ENCODE peak calls at places on chromosomes 4 and X, in nine cellular contexts. M, O, X, J, R, E, Y, B and G are unnamed samples. For H3K4me1, the result is how much of the 10 kb centered on the place peaks cover.

GRCh38 chr4:21656832-21657231 is 291.7 kb downstream of the KCNIP4 start:
- DNase-seq in M (peak), O (no peak), X (peak), J (no peak), R (no peak), E (no peak), Y (peak), B (peak), G (no peak)

GRCh38 chr4:78569291-78569821 is 17.8 kb downstream of the ANXA3 start:
- DNase-seq in M (peak), O (no peak), X (peak), J (no peak), R (no peak), E (no peak), Y (peak), B (peak), G (no peak)

GRCh38 chr4:113384600-113384999 is 335.1 kb downstream of the ANK2 start:
- DNase-seq in M (peak), O (no peak), X (no peak), J (no peak), R (no peak), E (no peak), Y (peak), B (peak), G (no peak)

GRCh38 chr4:115090483-115091075 is 22.8 kb downstream of the NDST4 start:
- DNase-seq in M (peak), O (no peak), X (peak), J (no peak), R (no peak), E (no peak), Y (peak), B (peak), G (peak)

GRCh38 chr4:112167790-112168189 is 22.5 kb downstream of the FAM241A start:
- DNase-seq in M (no peak), O (peak), X (no peak), J (no peak), R (no peak), E (no peak), Y (peak), B (peak), G (no peak)

GRCh38 chr4:20618010-20618409 is 82.2 kb upstream of the PACRGL start:
- DNase-seq in M (peak), O (no peak), X (peak), J (peak), R (no peak), E (peak), Y (no peak), B (no peak), G (peak)

GRCh38 chr4:157014621-157015591 is 43.3 kb upstream of the PDGFC start:
- DNase-seq in M (peak), O (no peak), X (peak), J (no peak), R (peak), E (no peak), Y (peak), B (peak), G (no peak)

GRCh38 chr4:3487861-3488260 is 24.8 kb downstream of the DOK7 start:
- DNase-seq in M (no peak), O (no peak), X (no peak), J (no peak), R (no peak), E (no peak), Y (no peak), B (no peak), G (no peak)

GRCh38 chr4:7980036-7980435 is 40.4 kb upstream of the AFAP1 start:
- DNase-seq in M (peak), O (no peak), X (no peak), J (no peak), R (no peak), E (no peak), Y (no peak), B (peak), G (no peak)

DNA sequence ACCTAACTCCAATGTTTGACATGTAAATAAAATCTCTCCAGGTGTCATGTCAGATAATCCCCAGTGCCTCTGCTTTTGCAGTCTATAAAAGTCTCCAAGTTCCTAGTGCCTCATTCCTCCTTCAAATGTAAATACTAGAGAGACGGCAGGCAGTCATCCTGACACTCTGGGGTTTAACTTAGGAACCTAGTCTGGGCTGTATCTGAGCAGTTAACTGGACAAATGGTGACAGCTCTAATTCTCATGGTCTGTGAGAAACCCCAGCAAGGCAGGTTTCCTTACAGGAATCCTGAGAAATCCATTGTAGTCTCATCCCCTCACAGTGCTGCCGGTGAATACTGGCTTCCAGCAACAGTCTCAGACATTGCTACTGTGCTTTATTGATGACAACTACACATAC is 246.9 kb downstream of the SNCA start:
- DNase-seq in M (no peak), O (no peak), X (no peak), J (no peak), R (no peak), E (no peak), Y (no peak), B (no peak), G (no peak)
- H3K4me1 ChIP-seq in M (under half), O (under half), X (under half), J (under half), R (under half), E (under half), Y (under half), B (under half), G (under half)

GRCh38 chrX:375181-376036 is 11.3 kb downstream of the PPP2R3B start:
- DNase-seq in M (no peak), O (no peak), X (no peak), J (no peak), R (no peak), E (no peak), Y (no peak), B (no peak), G (no peak)
- H3K4me1 ChIP-seq in M (under half), O (under half), X (under half), J (under half), R (under half), E (under half), Y (under half), B (under half), G (under half)

DNA sequence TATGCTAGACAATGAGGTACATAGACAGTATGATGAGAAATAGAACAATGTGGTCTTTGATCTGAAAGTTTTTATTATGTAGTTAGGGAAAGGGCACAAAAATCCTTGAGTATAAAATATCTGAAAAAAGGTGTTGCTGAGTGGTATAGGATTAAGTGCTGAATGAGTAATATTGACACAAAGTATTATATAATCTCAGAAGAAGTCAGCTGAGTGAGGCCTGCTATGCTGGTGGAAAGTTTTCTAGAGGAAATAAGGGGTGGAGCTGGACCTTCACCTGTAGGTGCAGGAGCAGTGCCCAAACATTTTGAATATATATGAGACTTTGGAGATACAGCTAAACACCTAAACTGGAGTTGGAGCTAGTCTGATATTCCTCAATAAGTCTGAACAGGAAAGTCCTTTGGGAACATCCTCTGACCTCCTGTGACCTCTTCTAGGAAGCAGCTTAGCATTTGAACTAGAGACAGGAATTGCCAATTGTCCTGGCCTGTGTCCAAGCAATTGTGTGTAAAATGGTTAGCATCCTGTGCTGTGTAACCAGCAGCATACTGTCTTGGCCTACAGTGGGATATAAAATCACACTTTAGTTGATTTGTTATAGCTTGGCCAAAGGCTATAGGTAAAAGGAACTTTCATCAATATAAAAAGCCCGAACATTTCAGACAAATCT is 285.3 kb downstream of the ANKRD50 start:
- DNase-seq in M (peak), O (no peak), X (peak), J (peak), R (no peak), E (no peak), Y (no peak), B (peak), G (no peak)
- H3K4me1 ChIP-seq in M (under half), O (under half), X (under half), J (under half), R (under half), E (under half), Y (under half), B (half or more), G (under half)

DNA sequence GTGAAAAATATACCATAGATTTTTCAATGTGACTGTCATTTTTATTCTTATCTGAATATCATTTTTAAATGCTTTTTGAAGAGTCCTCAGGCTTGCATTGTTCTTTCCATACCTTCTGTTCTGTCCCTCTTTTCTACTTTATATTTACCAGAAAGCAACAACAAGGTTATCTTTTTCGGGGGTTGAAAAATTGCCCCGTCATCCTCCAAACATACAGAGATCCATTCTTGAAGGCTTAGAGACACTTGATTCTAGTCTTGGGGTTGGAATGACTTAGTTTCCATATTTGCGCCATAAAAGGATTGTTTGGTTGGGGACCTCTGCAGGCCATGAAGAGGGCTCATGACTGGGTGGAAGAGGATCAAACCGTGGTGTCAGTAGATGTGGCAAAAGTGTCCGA is 63.5 kb downstream of the FAM114A1 start:
- DNase-seq in M (no peak), O (no peak), X (no peak), J (no peak), R (no peak), E (no peak), Y (no peak), B (no peak), G (no peak)
- H3K4me1 ChIP-seq in M (under half), O (under half), X (under half), J (under half), R (under half), E (under half), Y (under half), B (under half), G (under half)

GRCh38 chrX:20149326-20149725 is 7.7 kb upstream of the EIF1AX start:
- DNase-seq in M (no peak), O (no peak), X (no peak), J (no peak), R (no peak), E (no peak), Y (no peak), B (no peak), G (no peak)

DNA sequence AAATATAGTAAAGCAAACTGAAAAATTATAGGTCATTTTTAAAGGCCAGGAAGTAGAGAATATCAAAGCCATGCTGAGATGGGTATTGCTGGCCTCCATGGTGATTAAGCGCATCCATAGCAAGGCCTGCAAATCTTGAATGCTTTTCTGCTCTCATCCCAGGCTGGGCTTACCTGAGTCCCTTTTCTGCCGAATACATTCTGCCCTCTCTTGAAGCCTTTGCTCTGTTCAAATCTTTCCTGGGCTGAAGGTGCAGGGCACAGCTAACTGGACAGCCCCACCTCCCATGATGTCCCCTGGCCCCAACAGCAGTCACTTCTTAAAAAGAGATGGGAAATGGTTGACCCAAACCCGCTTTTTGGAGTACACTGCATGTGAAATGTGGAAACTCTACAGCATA is 10.1 kb upstream of the EIF1AX start:
- DNase-seq in M (no peak), O (no peak), X (no peak), J (no peak), R (no peak), E (no peak), Y (no peak), B (no peak), G (no peak)
- H3K4me1 ChIP-seq in M (under half), O (under half), X (under half), J (under half), R (under half), E (under half), Y (under half), B (under half), G (under half)

DNA sequence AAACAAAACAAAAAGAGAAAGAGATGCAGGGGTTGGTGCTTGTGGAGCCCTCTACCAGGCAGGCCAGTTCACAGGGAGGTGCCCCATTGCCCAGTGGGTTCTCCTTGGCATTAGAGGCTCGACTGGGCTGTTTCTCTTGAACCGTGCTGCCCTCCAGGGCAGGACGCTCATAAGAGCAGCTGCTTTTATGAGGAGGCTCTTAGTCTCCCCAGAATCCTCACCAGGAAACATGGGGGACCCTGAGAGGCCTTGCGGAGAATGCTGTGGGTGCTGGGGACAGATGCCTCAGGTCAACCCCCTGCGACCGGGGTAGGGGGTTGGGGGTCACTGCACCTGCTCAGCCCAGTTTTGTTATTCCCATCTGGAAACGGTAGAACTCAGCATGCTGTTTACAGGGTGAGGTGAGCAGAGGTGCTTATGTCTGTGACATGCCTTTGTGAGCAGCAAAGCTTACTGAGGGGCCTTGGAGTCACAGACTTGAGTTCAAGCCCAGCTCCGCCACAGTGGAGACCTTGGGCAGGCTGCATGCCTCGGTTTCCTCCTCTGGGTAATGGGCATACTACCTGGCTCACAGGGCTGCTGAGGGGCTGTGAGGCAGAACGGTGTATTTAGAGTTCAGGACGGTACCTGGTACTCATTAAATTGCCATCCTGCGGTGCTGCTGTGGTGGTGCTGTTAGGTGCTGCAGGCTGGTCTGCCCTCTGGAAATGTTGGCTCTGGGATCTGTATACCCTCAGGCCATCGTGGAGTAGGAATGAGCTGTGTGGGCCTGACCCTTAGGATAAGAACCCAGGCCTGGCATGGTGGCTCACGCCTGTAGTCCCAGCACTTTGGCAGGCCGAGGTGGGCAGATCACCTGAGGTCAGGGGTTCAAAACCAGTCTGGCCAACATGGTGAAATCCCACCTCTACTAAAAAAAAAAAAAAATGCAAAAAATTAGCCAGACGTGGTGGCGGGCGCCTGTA is 5.7 kb downstream of the TBC1D14 start:
- DNase-seq in M (no peak), O (no peak), X (no peak), J (no peak), R (no peak), E (no peak), Y (no peak), B (no peak), G (no peak)
- H3K4me1 ChIP-seq in M (under half), O (half or more), X (half or more), J (under half), R (under half), E (half or more), Y (under half), B (under half), G (under half)

GRCh38 chr4:40214038-40214437 is 17.2 kb downstream of the RHOH start:
- DNase-seq in M (no peak), O (peak), X (no peak), J (no peak), R (no peak), E (no peak), Y (no peak), B (no peak), G (no peak)
- H3K4me1 ChIP-seq in M (under half), O (half or more), X (under half), J (under half), R (under half), E (under half), Y (under half), B (under half), G (under half)

GRCh38 chr4:168608771-168609170 is 111.9 kb downstream of the PALLD start:
- DNase-seq in M (no peak), O (no peak), X (no peak), J (no peak), R (no peak), E (no peak), Y (no peak), B (no peak), G (no peak)
- H3K4me1 ChIP-seq in M (under half), O (under half), X (under half), J (under half), R (under half), E (under half), Y (under half), B (half or more), G (under half)